ENCODE peak calls at places on chromosomes 16 and 17, in six cellular contexts. One of them, this sample, is unnamed.

GRCh38 chr17:63442549-63443035 is 3.5 kb downstream of the CYB561 start:
- DNase-seq in body of pancreas: no peak
- DNase-seq in cardiac fibroblast: no peak
- DNase-seq in RWPE1: no peak
- DNase-seq in GM04504: no peak
- DNase-seq in HEK293T: no peak
- DNase-seq in this sample: peak; percentile 19

GRCh38 chr17:50219939-50220465 is 18.6 kb upstream of the COL1A1 start:
- DNase-seq in GM04504: no peak
- DNase-seq in HEK293T: no peak
- DNase-seq in RWPE1: no peak
- DNase-seq in body of pancreas: no peak
- DNase-seq in cardiac fibroblast: peak; percentile 89
- DNase-seq in this sample: no peak

GRCh38 chr17:62791235-62792121 is 16.6 kb downstream of the MARCHF10 start:
- DNase-seq in GM04504: peak; percentile 61
- DNase-seq in HEK293T: no peak
- DNase-seq in cardiac fibroblast: peak; percentile 91
- DNase-seq in body of pancreas: no peak
- DNase-seq in RWPE1: no peak
- DNase-seq in this sample: no peak

GRCh38 chr16:83027973-83028372 is 401.2 kb downstream of the CDH13 start:
- DNase-seq in GM04504: no peak
- DNase-seq in HEK293T: no peak
- DNase-seq in body of pancreas: no peak
- DNase-seq in RWPE1: no peak
- DNase-seq in cardiac fibroblast: no peak
- DNase-seq in this sample: no peak

GRCh38 chr17:82775033-82775823 is 23.4 kb downstream of the TBCD start:
- DNase-seq in RWPE1: peak; percentile 81
- DNase-seq in HEK293T: peak; percentile 87
- DNase-seq in body of pancreas: peak; percentile 71
- DNase-seq in GM04504: no peak
- DNase-seq in cardiac fibroblast: peak; percentile 49
- DNase-seq in this sample: no peak

GRCh38 chr16:88685156-88686061 is 898 bp downstream of the SNAI3 start:
- DNase-seq in cardiac fibroblast: peak; percentile 68
- DNase-seq in GM04504: no peak
- DNase-seq in RWPE1: peak; percentile 64
- DNase-seq in body of pancreas: no peak
- DNase-seq in HEK293T: peak; percentile 35
- DNase-seq in this sample: peak; percentile 56

GRCh38 chr17:44533533-44534246 is 23.6 kb upstream of the FZD2 start:
- DNase-seq in HEK293T: peak; percentile 94
- DNase-seq in cardiac fibroblast: peak; percentile 91
- DNase-seq in body of pancreas: peak; percentile 87
- DNase-seq in GM04504: peak; percentile 71
- DNase-seq in RWPE1: peak; percentile 88
- DNase-seq in this sample: peak; percentile 83

GRCh38 chr17:32265192-32265895 is at the start of gene RHBDL3:
- DNase-seq in RWPE1: no peak
- DNase-seq in HEK293T: peak; percentile 35
- DNase-seq in GM04504: no peak
- DNase-seq in cardiac fibroblast: no peak
- DNase-seq in body of pancreas: no peak
- DNase-seq in this sample: no peak

GRCh38 chr17:1649116-1649843 is 386 bp downstream of the RILP start:
- DNase-seq in body of pancreas: peak; percentile 88
- DNase-seq in cardiac fibroblast: peak; percentile 88
- DNase-seq in GM04504: peak; percentile 72
- DNase-seq in RWPE1: peak; percentile 85
- DNase-seq in HEK293T: peak; percentile 73
- DNase-seq in this sample: peak; percentile 91

GRCh38 chr16:57485916-57486857 is at the start of gene DOK4:
- DNase-seq in RWPE1: peak; percentile 96
- DNase-seq in GM04504: peak; percentile 33
- DNase-seq in cardiac fibroblast: peak; percentile 54
- DNase-seq in body of pancreas: peak; percentile 86
- DNase-seq in HEK293T: peak; percentile 95
- DNase-seq in this sample: peak; percentile 83

GRCh38 chr17:80969030-80969673 is 22.5 kb upstream of the CHMP6 start:
- DNase-seq in GM04504: no peak
- DNase-seq in body of pancreas: no peak
- DNase-seq in HEK293T: no peak
- DNase-seq in cardiac fibroblast: no peak
- DNase-seq in RWPE1: no peak
- DNase-seq in this sample: no peak

GRCh38 chr17:57518587-57519118 is 226.4 kb downstream of the CCDC182 start:
- DNase-seq in RWPE1: no peak
- DNase-seq in cardiac fibroblast: no peak
- DNase-seq in body of pancreas: no peak
- DNase-seq in HEK293T: no peak
- DNase-seq in GM04504: no peak
- DNase-seq in this sample: no peak

GRCh38 chr17:82939213-82940030 is 99.6 kb upstream of the ZNF750 start:
- DNase-seq in body of pancreas: no peak
- DNase-seq in GM04504: no peak
- DNase-seq in HEK293T: no peak
- DNase-seq in RWPE1: no peak
- DNase-seq in cardiac fibroblast: no peak
- DNase-seq in this sample: no peak

GRCh38 chr16:84913315-84913714 is 93.5 kb downstream of the CRISPLD2 start:
- DNase-seq in GM04504: no peak
- DNase-seq in RWPE1: no peak
- DNase-seq in body of pancreas: peak; percentile 53
- DNase-seq in HEK293T: no peak
- DNase-seq in cardiac fibroblast: no peak
- DNase-seq in this sample: no peak

GRCh38 chr16:11076259-11077018 is 132.1 kb downstream of the CLEC16A start:
- DNase-seq in cardiac fibroblast: no peak
- DNase-seq in GM04504: no peak
- DNase-seq in body of pancreas: no peak
- DNase-seq in RWPE1: no peak
- DNase-seq in HEK293T: no peak
- DNase-seq in this sample: no peak